ENCODE peak calls at places on chromosomes 16 and 17, in six cellular contexts. T, H, D, J, C and G are unnamed samples.

GRCh38 chr17:42286411-42287295 is 1.6 kb upstream of the STAT5A start:
- DNase-seq in C (no peak), H (peak), J (no peak), D (no peak), T (no peak), G (no peak)

GRCh38 chr17:80986816-80987480 is 4.7 kb upstream of the CHMP6 start:
- DNase-seq in D (no peak), T (no peak), J (no peak), C (no peak), H (no peak), G (no peak)

GRCh38 chr16:69762843-69763556 is 868 bp downstream of the WWP2 start:
- DNase-seq in J (no peak), T (peak), C (no peak), D (no peak), H (no peak), G (peak)

GRCh38 chr17:3474212-3474611 is 1.6 kb upstream of the ASPA start:
- DNase-seq in J (no peak), H (no peak), T (peak), C (no peak), D (no peak), G (no peak)

GRCh38 chr16:26795184-26795583 is 271.5 kb upstream of the C16orf82 start:
- DNase-seq in D (no peak), H (peak), C (no peak), T (no peak), J (no peak), G (no peak)

GRCh38 chr17:51876986-51877385 is 281.5 kb downstream of the CA10 start:
- DNase-seq in T (no peak), D (no peak), C (no peak), H (no peak), J (no peak), G (no peak)

GRCh38 chr16:19524356-19524865 is 669 bp downstream of the CCP110 start:
- DNase-seq in T (peak), H (no peak), C (no peak), J (peak), D (no peak), G (no peak)

GRCh38 chr16:81175325-81175891 is 63.1 kb upstream of the BCO1 start:
- DNase-seq in H (no peak), J (no peak), D (peak), C (no peak), T (peak), G (peak)

GRCh38 chr16:57807968-57808528 is 5.8 kb upstream of the KIFC3 start:
- DNase-seq in C (peak), H (peak), J (no peak), D (peak), T (peak), G (peak)

GRCh38 chr16:685967-686366 is 1.8 kb upstream of the JMJD8 start:
- DNase-seq in H (peak), C (peak), J (no peak), D (no peak), T (peak), G (peak)

GRCh38 chr17:6995500-6996255 is at the start of gene ALOX12:
- DNase-seq in J (no peak), D (no peak), H (peak), C (peak), T (no peak), G (no peak)

GRCh38 chr17:76008208-76008607 is 7.6 kb downstream of the CDK3 start:
- DNase-seq in J (no peak), T (no peak), D (no peak), H (no peak), C (no peak), G (no peak)

GRCh38 chr16:73093146-73094144 is 45.5 kb upstream of the ZFHX3 start:
- DNase-seq in J (no peak), T (no peak), H (no peak), D (no peak), C (no peak), G (peak)

GRCh38 chr17:31074772-31075538 is 19.8 kb upstream of the NF1 start:
- DNase-seq in H (peak), C (peak), T (peak), D (peak), J (no peak), G (peak)

GRCh38 chr16:79299154-79299799 is 301.3 kb downstream of the MAF start:
- DNase-seq in D (no peak), J (peak), T (no peak), H (peak), C (peak), G (no peak)

GRCh38 chr17:59807892-59808509 is 84.7 kb downstream of the TUBD1 start:
- DNase-seq in J (no peak), T (no peak), C (no peak), D (no peak), H (no peak), G (no peak)

GRCh38 chr16:3638916-3639644 is 15.4 kb upstream of the DNASE1 start:
- DNase-seq in J (no peak), C (no peak), D (no peak), H (peak), T (no peak), G (no peak)

GRCh38 chr16:13866073-13866472 is 53.9 kb upstream of the ERCC4 start:
- DNase-seq in H (peak), C (peak), D (peak), J (peak), T (peak), G (peak)

GRCh38 chr16:76278976-76279375 is 1.8 kb downstream of the CNTNAP4 start:
- DNase-seq in J (no peak), T (peak), D (no peak), H (no peak), C (no peak), G (no peak)

GRCh38 chr16:53007095-53007494 is 45.6 kb downstream of the CHD9NB start:
- DNase-seq in H (peak), J (no peak), D (no peak), C (no peak), T (no peak), G (no peak)

GRCh38 chr17:6558932-6559752 is 2.8 kb upstream of the PITPNM3 start:
- DNase-seq in H (no peak), J (no peak), T (no peak), D (no peak), C (no peak), G (no peak)

GRCh38 chr17:75525806-75526554 is 483 bp downstream of the LLGL2 start:
- DNase-seq in D (no peak), T (peak), J (peak), H (peak), C (peak), G (no peak)

GRCh38 chr17:81401727-81402529 is 6.7 kb downstream of the BAHCC1 start:
- DNase-seq in D (no peak), H (peak), T (peak), J (no peak), C (no peak), G (no peak)

GRCh38 chr17:81962499-81963441 is 1.8 kb upstream of the NOTUM start:
- DNase-seq in T (no peak), H (no peak), D (no peak), C (no peak), J (no peak), G (no peak)

GRCh38 chr16:12089492-12090161 is 113.1 kb downstream of the SNX29 start:
- DNase-seq in J (no peak), H (peak), T (peak), D (no peak), C (peak), G (peak)

GRCh38 chr17:32445976-32446375 is 1.7 kb downstream of the PSMD11 start:
- DNase-seq in D (no peak), J (no peak), T (peak), H (no peak), C (no peak), G (peak)

GRCh38 chr16:64398795-64399194 is 723.1 kb downstream of the CDH11 start:
- DNase-seq in D (no peak), H (no peak), C (no peak), J (no peak), T (no peak), G (peak)

GRCh38 chr16:50591800-50592771 is 43.9 kb downstream of the NKD1 start:
- DNase-seq in H (no peak), D (no peak), T (no peak), J (no peak), C (no peak), G (no peak)

GRCh38 chr16:50602126-50602525 is 53.9 kb downstream of the NKD1 start:
- DNase-seq in H (no peak), C (no peak), D (no peak), J (no peak), T (no peak), G (no peak)

GRCh38 chr16:78500659-78501226 is 401.3 kb downstream of the WWOX start:
- DNase-seq in D (no peak), T (no peak), C (no peak), H (no peak), J (no peak), G (no peak)

GRCh38 chr17:2814499-2815341 is 18.5 kb downstream of the RAP1GAP2 start:
- DNase-seq in H (peak), J (no peak), T (no peak), D (no peak), C (no peak), G (no peak)

GRCh38 chr16:25699069-25699468 is 7.3 kb downstream of the HS3ST4 start:
- DNase-seq in T (no peak), J (no peak), C (no peak), D (peak), H (no peak), G (no peak)
- H3K14ac ChIP-seq in T (no peak), J (no peak), C (no peak), D (no peak), H (no peak), G (no peak)

GRCh38 chr16:67431805-67432476 is 1.0 kb downstream of the HSD11B2 start:
- DNase-seq in C (no peak), H (peak), J (peak), T (no peak), D (no peak), G (no peak)
- H3K14ac ChIP-seq in C (no peak), H (peak), J (no peak), T (no peak), D (no peak), G (no peak)

DNA sequence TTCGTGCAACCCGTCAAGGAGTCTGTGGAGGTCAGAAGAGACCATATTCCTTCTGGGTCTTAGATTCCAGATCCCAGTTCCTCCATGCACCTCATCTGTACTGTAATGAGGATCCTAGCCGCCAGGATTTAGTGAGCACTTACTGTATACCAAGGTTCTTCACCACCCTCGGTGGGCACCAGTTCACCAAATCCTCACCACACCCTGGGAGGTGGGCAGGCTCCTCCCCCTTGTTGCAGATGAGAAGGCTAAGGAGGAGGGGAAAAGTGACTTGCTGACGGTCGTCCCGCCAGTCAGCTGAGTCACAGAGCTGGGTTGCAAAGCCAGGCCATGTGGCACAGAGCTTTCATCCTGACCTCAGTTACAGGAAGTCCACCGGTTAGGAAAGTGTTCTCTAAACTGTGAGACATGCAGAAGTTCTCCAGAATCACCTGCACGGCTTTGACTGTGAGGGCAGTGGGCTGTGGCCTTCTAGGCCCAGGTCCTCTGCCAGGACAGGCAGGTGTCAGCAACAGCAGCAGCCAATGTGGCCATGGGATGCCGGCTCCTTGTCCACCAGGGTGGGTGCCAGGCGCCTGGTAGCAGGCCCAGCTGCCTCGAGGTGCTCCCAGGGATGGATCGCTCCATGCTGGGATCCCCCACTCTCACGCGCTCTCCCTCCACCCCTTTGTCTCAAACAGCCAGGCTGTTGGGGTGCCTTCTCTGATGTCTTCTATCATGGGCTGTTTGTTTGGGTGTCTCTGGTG is 240.3 kb upstream of the GSE1 start:
- DNase-seq in J (no peak), H (no peak), T (peak), D (peak), C (no peak), G (peak)
- H3K14ac ChIP-seq in J (no peak), H (no peak), T (no peak), D (no peak), C (no peak), G (peak)

GRCh38 chr16:55144656-55145055 is 179.3 kb upstream of the IRX6 start:
- DNase-seq in H (no peak), C (no peak), J (no peak), D (no peak), T (no peak), G (no peak)

GRCh38 chr16:55149622-55150021 is 174.4 kb upstream of the IRX6 start:
- DNase-seq in D (no peak), C (no peak), H (no peak), J (no peak), T (no peak), G (no peak)

GRCh38 chr16:55145771-55146603 is 178.0 kb upstream of the IRX6 start:
- DNase-seq in T (no peak), D (no peak), H (no peak), J (no peak), C (no peak), G (no peak)

GRCh38 chr16:55147401-55147800 is 176.6 kb upstream of the IRX6 start:
- DNase-seq in D (no peak), J (no peak), T (no peak), H (no peak), C (no peak), G (no peak)

GRCh38 chr16:55146939-55147338 is 177.1 kb upstream of the IRX6 start:
- DNase-seq in T (no peak), D (no peak), C (no peak), J (no peak), H (no peak), G (no peak)
- H3K14ac ChIP-seq in T (no peak), D (no peak), C (no peak), J (no peak), H (no peak), G (no peak)

DNA sequence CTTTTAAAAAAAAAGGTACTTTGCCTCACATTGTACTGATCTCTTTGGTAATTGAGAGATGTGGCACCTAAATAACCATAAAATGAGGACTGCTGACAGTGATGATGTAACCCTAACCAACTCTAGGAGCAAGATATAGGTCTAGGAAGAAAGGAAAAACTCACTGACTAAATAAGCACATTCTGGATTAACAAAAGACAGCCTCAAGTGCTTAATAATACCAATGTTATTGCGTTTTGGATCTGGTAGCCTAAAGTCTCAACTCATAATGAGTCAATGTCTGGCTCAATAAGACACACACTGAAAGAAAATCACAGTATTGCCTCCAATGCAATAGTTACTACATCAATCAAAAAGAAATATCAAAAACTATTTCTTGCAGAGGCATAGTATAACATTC is 3.0 kb downstream of the ERN1 start:
- DNase-seq in T (peak), J (no peak), D (no peak), C (no peak), H (no peak), G (peak)
- H3K14ac ChIP-seq in T (no peak), J (no peak), D (no peak), C (no peak), H (no peak), G (no peak)

DNA sequence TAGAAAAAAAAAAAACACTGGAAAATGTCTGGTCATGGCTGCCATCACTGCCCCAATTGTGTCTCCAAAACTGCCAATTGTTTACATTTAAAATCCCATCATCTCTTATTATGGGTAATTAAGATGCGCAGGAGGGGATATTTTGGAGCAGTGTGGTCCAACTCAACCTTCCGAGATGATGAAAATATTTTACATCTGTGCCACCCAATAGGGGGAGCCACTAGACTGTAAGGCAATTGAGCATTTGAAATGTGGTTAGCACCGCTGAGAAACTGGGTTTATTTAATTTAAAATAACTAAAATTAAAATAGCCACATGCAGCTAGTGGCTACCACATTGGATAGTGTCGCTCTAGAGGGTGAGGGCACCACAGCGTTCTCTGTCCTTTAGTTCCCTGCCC is 3.6 kb downstream of the MPO start:
- DNase-seq in C (no peak), J (no peak), D (no peak), H (no peak), T (no peak), G (peak)
- H3K14ac ChIP-seq in C (no peak), J (no peak), D (no peak), H (no peak), T (no peak), G (no peak)

DNA sequence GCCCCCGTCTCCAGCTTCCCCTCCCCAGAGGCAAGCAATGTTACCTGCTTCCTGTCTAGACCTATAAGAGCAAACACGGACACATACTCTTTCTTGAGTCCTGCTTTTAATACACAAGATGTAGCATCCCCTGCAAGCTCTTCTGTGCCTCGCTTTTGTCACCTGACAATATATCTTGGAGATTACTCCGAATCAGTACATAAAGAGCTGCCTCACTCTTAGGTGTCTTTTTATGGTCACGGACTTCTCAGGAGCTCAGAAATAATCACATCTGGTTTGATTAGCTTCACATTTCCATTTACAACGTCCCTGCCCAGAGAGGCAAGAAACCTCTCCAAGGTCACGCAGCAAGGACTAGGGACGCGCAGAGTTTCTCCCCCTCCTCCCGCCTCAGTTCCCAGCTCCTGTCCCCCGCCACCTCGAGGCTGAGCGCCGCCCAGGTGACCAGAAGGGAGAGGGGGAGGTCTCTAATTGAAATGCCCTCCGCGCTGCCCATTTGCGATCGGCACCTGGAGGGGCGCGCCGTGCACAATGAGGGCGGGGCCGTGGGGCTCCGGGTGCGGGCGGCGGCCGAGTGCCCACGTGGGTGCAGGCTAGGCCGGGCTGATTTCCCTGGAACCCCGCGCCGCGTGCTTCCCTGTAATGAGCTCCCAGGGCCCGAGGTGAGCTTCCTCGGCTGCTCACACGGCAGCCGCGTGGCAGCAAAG is 13.8 kb upstream of the SEZ6 start:
- DNase-seq in J (no peak), T (no peak), D (no peak), H (peak), C (peak), G (no peak)
- H3K14ac ChIP-seq in J (no peak), T (no peak), D (no peak), H (peak), C (no peak), G (no peak)

DNA sequence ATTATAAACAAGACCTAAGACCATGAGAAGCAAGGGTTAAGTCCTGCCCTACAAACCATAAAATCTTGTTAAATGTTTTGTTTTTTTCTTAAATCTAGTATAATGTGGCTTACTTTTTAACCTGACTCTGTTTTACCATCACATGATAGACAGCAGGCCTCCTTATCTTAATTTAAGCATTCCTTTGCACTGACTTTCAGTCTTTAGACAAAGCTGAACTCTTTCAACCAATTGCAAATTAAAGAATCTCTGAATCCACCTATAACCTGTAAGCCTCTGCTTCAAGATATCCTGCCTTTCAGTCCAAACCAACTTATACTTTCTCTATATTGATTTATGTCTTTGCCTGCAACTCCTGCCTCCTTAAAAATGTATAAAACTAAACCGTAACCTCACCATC is 478.5 kb downstream of the GRIN2A start:
- DNase-seq in C (no peak), J (no peak), D (no peak), H (no peak), T (no peak), G (no peak)
- H3K14ac ChIP-seq in C (no peak), J (no peak), D (no peak), H (no peak), T (no peak), G (no peak)